ENCODE peak calls at places on chromosomes 11 and 22, in ten cellular contexts. K is BJ; H is fibroblast of lung; S is CD8-positive, alpha-beta T cell; C is left ventricle myocardium inferior; B is tibial nerve; O is OCI-LY7; G is GM13977; T is coronary artery; I is stomach. Z is an unnamed sample.

GRCh38 chr11:122322369-122322768 is 206.4 kb upstream of the BLID start:
- DNase-seq in K (no peak), H (peak), S (no peak), C (no peak), B (no peak), O (no peak), G (no peak), T (no peak), I (no peak), Z (no peak)

GRCh38 chr11:108601150-108601549 is 7.6 kb upstream of the EXPH5 start:
- DNase-seq in K (peak), H (peak), S (no peak), C (no peak), B (no peak), O (no peak), G (no peak), T (no peak), I (no peak), Z (no peak)

GRCh38 chr11:115820026-115820425 is 315.8 kb upstream of the CADM1 start:
- DNase-seq in K (no peak), H (no peak), S (no peak), C (no peak), B (no peak), O (no peak), G (no peak), T (no peak), I (no peak), Z (no peak)

GRCh38 chr11:75199412-75199955 is 41.1 kb upstream of the TPBGL start:
- DNase-seq in K (no peak), H (no peak), S (no peak), C (no peak), B (no peak), O (no peak), G (no peak), T (no peak), I (no peak), Z (no peak)

GRCh38 chr11:118343981-118344521 is at the start of gene CD3G:
- DNase-seq in K (no peak), H (no peak), S (peak), C (no peak), B (no peak), O (no peak), G (no peak), T (no peak), I (peak), Z (no peak)

GRCh38 chr11:63767415-63768231 is 952 bp downstream of the ZFTA start:
- DNase-seq in K (peak), H (peak), S (peak), C (peak), B (peak), O (peak), G (peak), T (peak), I (no peak), Z (peak)

GRCh38 chr11:125348704-125349635 is 147.1 kb downstream of the FEZ1 start:
- DNase-seq in K (no peak), H (peak), S (peak), C (peak), B (peak), O (peak), G (peak), T (no peak), I (peak), Z (peak)

GRCh38 chr11:72239296-72239848 is 4.6 kb downstream of the PHOX2A start:
- DNase-seq in K (no peak), H (peak), S (no peak), C (peak), B (no peak), O (no peak), G (peak), T (no peak), I (no peak), Z (no peak)

GRCh38 chr11:78715639-78716311 is 141.1 kb upstream of the NARS2 start:
- DNase-seq in K (peak), H (peak), S (no peak), C (no peak), B (no peak), O (peak), G (peak), T (no peak), I (peak), Z (peak)

GRCh38 chr11:47590026-47590861 is 3.8 kb downstream of the FAM180B start:
- DNase-seq in K (no peak), H (peak), S (no peak), C (no peak), B (no peak), O (no peak), G (no peak), T (no peak), I (no peak), Z (no peak)

GRCh38 chr22:42928969-42929837 is 72.1 kb upstream of the ARFGAP3 start:
- DNase-seq in K (no peak), H (no peak), S (no peak), C (no peak), B (peak), O (no peak), G (no peak), T (no peak), I (no peak), Z (no peak)

DNA sequence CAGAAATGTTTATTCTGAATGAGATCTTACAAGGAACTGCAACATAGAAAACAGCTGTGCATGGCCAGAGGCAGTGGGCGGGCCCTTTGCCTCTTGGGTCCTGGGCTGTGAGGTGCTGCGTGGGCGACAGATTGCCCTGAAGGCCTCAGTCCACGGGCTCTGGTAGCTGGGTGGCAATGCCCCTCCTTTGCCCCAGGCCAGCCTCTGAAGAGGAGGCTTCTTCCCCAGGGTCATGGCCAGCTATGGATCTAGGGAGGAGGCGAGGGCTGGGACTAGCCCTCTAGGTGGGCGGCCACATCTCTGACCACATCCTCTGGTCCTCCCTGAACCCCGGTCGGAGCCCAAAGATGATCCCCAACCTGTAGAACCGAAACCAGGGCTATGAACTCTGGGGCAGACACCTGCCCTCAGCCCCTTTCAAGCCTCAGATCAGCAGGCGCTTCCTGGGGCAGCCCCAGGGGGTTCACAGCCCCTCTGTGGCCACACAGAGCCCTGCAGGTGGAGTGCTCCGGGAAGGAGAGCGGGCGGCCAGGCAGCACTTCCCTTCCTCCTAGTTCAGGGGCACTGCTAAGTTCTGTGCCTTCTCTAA is 6.6 kb upstream of the CDC42BPG start:
- DNase-seq in K (no peak), H (no peak), S (no peak), C (no peak), B (no peak), O (peak), G (peak), T (no peak), I (peak), Z (peak)
- TF ChIP-seq CTCF in K (peak), H (no peak), S (no peak), C (no peak), B (no peak), O (peak), G (peak), T (no peak), I (no peak), Z (no peak)

DNA sequence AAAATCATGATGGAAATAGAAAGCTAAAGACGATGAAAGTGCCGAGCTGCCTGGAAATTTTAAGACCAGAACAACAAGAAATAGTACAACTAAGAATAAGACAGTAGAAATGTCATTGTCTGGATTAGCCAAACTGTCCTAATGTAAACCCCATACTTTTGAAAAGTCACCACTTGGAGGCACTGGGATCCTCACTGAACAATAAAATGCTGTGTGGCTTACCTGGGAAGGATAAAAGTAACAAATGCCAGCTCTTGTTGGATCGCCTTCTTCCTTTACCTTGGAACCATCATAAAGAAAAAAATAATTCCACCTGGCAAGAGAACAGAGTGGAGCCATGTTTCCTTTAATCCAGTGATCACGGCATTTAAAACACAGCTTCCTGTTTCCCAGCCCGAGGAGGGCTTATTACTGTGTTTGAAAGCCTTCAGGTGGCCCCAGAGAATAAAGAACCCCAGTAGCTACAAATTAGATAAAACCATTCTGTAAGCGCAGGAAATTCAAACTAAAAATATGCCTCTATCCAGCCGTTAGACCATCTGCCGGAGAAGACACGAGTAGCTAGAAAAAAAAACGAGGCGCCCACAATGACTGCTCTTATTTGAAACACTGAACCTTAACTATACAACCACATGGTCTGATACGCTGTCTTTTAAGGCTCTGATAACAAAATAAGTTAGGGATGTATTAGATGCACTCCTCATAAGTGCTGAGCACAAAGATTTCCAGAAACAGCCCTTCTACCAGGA is 4.4 kb downstream of the HPS4 start:
- DNase-seq in K (no peak), H (no peak), S (no peak), C (no peak), B (no peak), O (peak), G (no peak), T (no peak), I (no peak), Z (no peak)
- TF ChIP-seq CTCF in K (no peak), H (no peak), S (no peak), C (peak), B (no peak), O (peak), G (no peak), T (no peak), I (no peak), Z (no peak)

GRCh38 chr11:21969841-21970240 is 223.0 kb upstream of the ANO5 start:
- DNase-seq in K (no peak), H (no peak), S (no peak), C (no peak), B (no peak), O (no peak), G (no peak), T (no peak), I (no peak), Z (no peak)
- TF ChIP-seq CTCF in K (no peak), H (no peak), S (no peak), C (no peak), B (no peak), O (no peak), G (no peak), T (no peak), I (no peak), Z (no peak)

DNA sequence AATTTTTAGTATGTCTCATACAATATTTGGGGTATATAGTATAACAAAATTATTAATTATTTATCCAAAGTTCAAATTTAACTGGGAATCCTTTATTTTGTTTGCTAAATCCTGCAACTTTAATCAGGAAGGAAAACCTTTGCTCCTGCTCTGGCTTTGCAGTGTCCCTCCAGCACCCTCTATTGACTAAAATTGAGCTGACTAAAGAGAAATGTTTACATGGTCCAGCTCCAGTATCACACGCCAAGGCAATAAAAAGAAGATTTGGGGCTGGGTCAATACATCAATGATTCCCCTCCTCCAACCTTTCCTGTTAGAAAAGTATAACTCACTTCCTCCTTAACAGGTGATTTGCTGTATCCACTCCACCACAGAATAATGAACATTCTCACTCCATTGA is 153.0 kb upstream of the LRRC4C start:
- DNase-seq in K (no peak), H (peak), S (no peak), C (no peak), B (no peak), O (no peak), G (no peak), T (no peak), I (no peak), Z (no peak)
- TF ChIP-seq CTCF in K (no peak), H (no peak), S (no peak), C (no peak), B (no peak), O (no peak), G (peak), T (no peak), I (no peak), Z (no peak)

GRCh38 chr11:60880635-60881282 is 13.4 kb downstream of the ZP1 start:
- DNase-seq in K (no peak), H (no peak), S (no peak), C (no peak), B (no peak), O (no peak), G (no peak), T (no peak), I (no peak), Z (no peak)
- TF ChIP-seq CTCF in K (no peak), H (no peak), S (no peak), C (no peak), B (no peak), O (no peak), G (no peak), T (no peak), I (no peak), Z (no peak)